ENCODE peak calls at places on chromosomes 3 and 15, in ten cellular contexts. S is tibial nerve; A is SJSA1; C is naive thymus-derived CD4-positive, alpha-beta T cell; V is endothelial cell of umbilical vein; Z is left ventricle myocardium inferior; L is right cardiac atrium; R is tibial artery; G is breast epithelium; Y is lower lobe of right lung. O is an unnamed sample. For H3K4me1 and H3K9me3, the result is how much of the 10 kb centered on the place peaks cover.

GRCh38 chr15:57440799-57441198 is 64.5 kb downstream of the CGNL1 start:
- DNase-seq in S (no peak), A (no peak), C (no peak), V (peak), Z (no peak), L (no peak), R (no peak), G (no peak), Y (no peak), O (no peak)

GRCh38 chr15:100733088-100733487 is 130.7 kb downstream of the ASB7 start:
- DNase-seq in S (no peak), A (peak), C (no peak), V (no peak), Z (no peak), L (no peak), R (no peak), G (peak), Y (no peak), O (no peak)

GRCh38 chr3:119641416-119641815 is 19.0 kb downstream of the POPDC2 start:
- DNase-seq in S (no peak), A (no peak), C (no peak), V (no peak), Z (no peak), L (no peak), R (no peak), G (no peak), Y (no peak), O (no peak)

GRCh38 chr3:116280130-116280740 is 165.1 kb downstream of the LSAMP start:
- DNase-seq in S (no peak), A (no peak), C (no peak), V (no peak), Z (no peak), L (no peak), R (no peak), G (no peak), Y (no peak), O (no peak)

GRCh38 chr3:129065727-129066087 is 5.1 kb downstream of the GP9 start:
- DNase-seq in S (no peak), A (no peak), C (no peak), V (no peak), Z (no peak), L (no peak), R (no peak), G (no peak), Y (peak), O (no peak)

GRCh38 chr15:22895465-22896190 is 57.2 kb downstream of the NIPA2 start:
- DNase-seq in S (no peak), A (no peak), C (no peak), V (no peak), Z (no peak), L (no peak), R (no peak), G (peak), Y (no peak), O (no peak)

GRCh38 chr15:79816565-79816964 is 80.2 kb downstream of the MTHFS start:
- DNase-seq in S (no peak), A (no peak), C (no peak), V (no peak), Z (no peak), L (no peak), R (no peak), G (no peak), Y (no peak), O (no peak)

GRCh38 chr15:26615188-26615926 is 157.5 kb downstream of the GABRB3 start:
- DNase-seq in S (no peak), A (no peak), C (no peak), V (no peak), Z (no peak), L (no peak), R (no peak), G (no peak), Y (no peak), O (no peak)

GRCh38 chr3:142779591-142779990 is 55.8 kb downstream of the TRPC1 start:
- DNase-seq in S (no peak), A (no peak), C (no peak), V (peak), Z (no peak), L (no peak), R (no peak), G (no peak), Y (no peak), O (no peak)

GRCh38 chr3:23764407-23764806 is 41.3 kb upstream of the UBE2E1 start:
- DNase-seq in S (no peak), A (no peak), C (no peak), V (no peak), Z (no peak), L (no peak), R (no peak), G (no peak), Y (no peak), O (no peak)

GRCh38 chr3:178629430-178630178 is 93.4 kb downstream of the KCNMB2 start:
- DNase-seq in S (no peak), A (no peak), C (no peak), V (no peak), Z (no peak), L (no peak), R (no peak), G (no peak), Y (no peak), O (no peak)

GRCh38 chr3:172104471-172105072 is 65.2 kb downstream of the FNDC3B start:
- DNase-seq in S (no peak), A (no peak), C (no peak), V (peak), Z (no peak), L (no peak), R (no peak), G (no peak), Y (no peak), O (peak)

GRCh38 chr3:110376119-110376518 is 695.5 kb upstream of the NECTIN3 start:
- DNase-seq in S (no peak), A (no peak), C (no peak), V (no peak), Z (no peak), L (no peak), R (no peak), G (no peak), Y (no peak), O (no peak)

DNA sequence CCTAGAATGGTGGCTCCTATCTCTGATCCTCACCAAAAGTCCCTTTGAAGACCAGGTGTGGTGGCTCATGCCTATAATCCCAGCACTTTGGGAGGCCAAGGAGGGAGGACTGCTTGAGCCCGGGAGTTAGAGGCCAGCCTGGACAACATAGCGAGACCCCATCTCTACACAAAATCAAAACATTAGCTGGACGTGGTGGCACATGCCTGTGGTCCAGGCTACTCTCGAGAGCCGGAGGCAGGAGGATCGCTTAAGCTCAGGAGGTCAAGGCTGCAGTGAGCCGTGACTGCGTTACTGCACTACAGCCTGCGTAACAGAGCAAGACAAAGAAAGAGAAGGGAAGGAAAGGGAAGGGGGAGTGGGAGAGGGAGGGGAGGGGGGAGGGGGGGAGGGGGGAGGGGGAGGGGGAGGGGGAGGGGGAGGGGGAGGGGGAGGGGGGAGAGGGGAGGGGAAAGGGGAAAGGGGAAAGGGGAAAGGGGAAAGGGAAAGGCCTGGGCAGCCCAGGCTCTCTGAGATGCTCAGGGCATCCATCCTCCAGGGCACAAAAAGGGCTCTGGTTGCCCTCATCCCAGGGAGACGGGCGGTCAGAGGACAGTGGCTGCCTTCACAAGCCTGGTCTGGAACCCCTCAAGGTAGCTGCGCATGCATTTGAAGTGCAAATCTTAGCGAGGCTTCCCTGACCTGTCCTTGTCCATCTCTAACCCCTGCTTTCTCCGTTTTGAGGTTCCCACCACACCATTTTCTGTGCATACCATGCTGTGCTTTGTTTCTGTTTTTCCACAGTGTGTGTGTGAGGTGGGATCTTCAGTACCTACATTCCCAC is 76.1 kb downstream of the LDHAL6B start:
- DNase-seq in S (no peak), A (no peak), C (no peak), V (no peak), Z (no peak), L (no peak), R (no peak), G (no peak), Y (no peak), O (no peak)
- H3K27ac ChIP-seq in S (no peak), A (no peak), C (no peak), V (no peak), Z (no peak), L (no peak), R (no peak), G (no peak), Y (no peak), O (no peak)

GRCh38 chr3:41565003-41565402 is 365.7 kb downstream of the CTNNB1 start:
- DNase-seq in S (no peak), A (no peak), C (no peak), V (no peak), Z (no peak), L (no peak), R (no peak), G (no peak), Y (no peak), O (no peak)
- H3K4me1 ChIP-seq in S (under half), A (under half), C (under half), V (under half), Z (under half), L (under half), R (under half), G (under half), Y (under half), O (under half)

GRCh38 chr15:20652914-20653313 is 111.3 kb upstream of the GOLGA6L6 start:
- DNase-seq in S (no peak), A (no peak), C (no peak), V (no peak), Z (no peak), L (no peak), R (no peak), G (no peak), Y (no peak), O (no peak)
- H3K9me3 ChIP-seq in S (under half), A (under half), C (under half), V (under half), Z (under half), L (under half), R (under half), G (under half), Y (under half), O (under half)

GRCh38 chr3:127815001-127815400 is 7.3 kb downstream of the MGLL start:
- DNase-seq in S (no peak), A (no peak), C (no peak), V (no peak), Z (no peak), L (no peak), R (no peak), G (no peak), Y (no peak), O (no peak)
- H3K27ac ChIP-seq in S (no peak), A (no peak), C (no peak), V (no peak), Z (peak), L (no peak), R (no peak), G (peak), Y (no peak), O (no peak)

O was measured in iPS DF 6.9.